ENCODE peak calls at places on chromosomes 6 and 20, in seven cellular contexts. S is endothelial cell, P is brain microvascular endothelial cell, A is type B pancreatic cell, G is GM23338, B is activated B cell treated with CpG ODN at 0.5 μM for 24 hours, E is heart right ventricle. U is an unnamed sample.

GRCh38 chr20:51156796-51157119 is 133.9 kb upstream of the KCNG1 start:
- DNase-seq in G (no peak), E (no peak), P (no peak), B (no peak), A (no peak), S (no peak), U (no peak)

GRCh38 chr6:144156334-144156733 is 6.0 kb downstream of the STX11 start:
- DNase-seq in E (no peak), S (no peak), P (no peak), A (no peak), B (no peak), G (no peak), U (no peak)

GRCh38 chr6:125188037-125188436 is 34.5 kb downstream of the TPD52L1 start:
- DNase-seq in G (no peak), A (no peak), B (no peak), P (peak), S (no peak), E (no peak), U (no peak)

GRCh38 chr6:122994256-122994655 is 1.8 kb upstream of the CLVS2 start:
- DNase-seq in A (no peak), P (no peak), E (no peak), S (no peak), B (no peak), G (no peak), U (no peak)

GRCh38 chr6:116812051-116812650 is 16.7 kb downstream of the GPRC6A start:
- DNase-seq in B (no peak), E (no peak), P (no peak), S (no peak), G (no peak), A (no peak), U (no peak)

GRCh38 chr6:65984089-65984488 is 277.1 kb upstream of the EYS start:
- DNase-seq in G (no peak), E (no peak), A (no peak), S (no peak), B (no peak), P (no peak), U (no peak)

GRCh38 chr6:5261545-5262109 is 314 bp downstream of the FARS2 start:
- DNase-seq in S (no peak), P (no peak), E (no peak), B (no peak), G (no peak), A (no peak), U (no peak)

GRCh38 chr20:38143646-38144554 is 21.2 kb downstream of the TGM2 start:
- DNase-seq in G (no peak), E (no peak), S (no peak), A (no peak), B (no peak), P (peak), U (no peak)

GRCh38 chr20:20780127-20780822 is 67.8 kb upstream of the RALGAPA2 start:
- DNase-seq in S (no peak), A (no peak), E (peak), P (no peak), B (no peak), G (peak), U (no peak)

GRCh38 chr6:38722727-38723334 is 7.7 kb downstream of the DNAH8 start:
- DNase-seq in A (no peak), S (no peak), E (no peak), P (no peak), G (peak), B (no peak), U (no peak)

GRCh38 chr6:31738048-31738979 is 1.5 kb upstream of the MSH5 start:
- DNase-seq in A (no peak), G (peak), S (no peak), E (no peak), P (peak), B (no peak), U (no peak)

GRCh38 chr6:39050453-39051112 is 2.0 kb downstream of the GLP1R start:
- DNase-seq in G (no peak), S (no peak), A (no peak), B (no peak), E (no peak), P (no peak), U (no peak)

GRCh38 chr6:87126501-87126900 is 28.9 kb upstream of the ZNF292 start:
- DNase-seq in S (no peak), B (no peak), G (no peak), A (no peak), E (no peak), P (no peak), U (no peak)

GRCh38 chr20:50704971-50705370 is 13.6 kb upstream of the RIPOR3 start:
- DNase-seq in S (no peak), P (no peak), B (no peak), E (no peak), A (no peak), G (no peak), U (no peak)

GRCh38 chr20:3080939-3081388 is 3.6 kb downstream of the AVP start:
- DNase-seq in B (no peak), G (no peak), S (no peak), A (no peak), P (no peak), E (peak), U (no peak)

GRCh38 chr6:117919775-117920492 is 12.9 kb downstream of the SLC35F1 start:
- DNase-seq in E (peak), S (peak), P (no peak), G (peak), A (no peak), B (no peak), U (peak)

GRCh38 chr20:62539646-62540045 is 63.9 kb upstream of the GATA5 start:
- DNase-seq in B (no peak), G (no peak), P (no peak), E (no peak), A (no peak), S (no peak), U (no peak)

GRCh38 chr20:5734559-5735137 is 15.6 kb upstream of the SHLD1 start:
- DNase-seq in A (no peak), G (no peak), B (no peak), P (no peak), S (no peak), E (no peak), U (no peak)

GRCh38 chr6:21507811-21508210 is 85.7 kb upstream of the SOX4 start:
- DNase-seq in E (no peak), P (no peak), S (no peak), B (no peak), A (no peak), G (no peak), U (no peak)

GRCh38 chr6:156955494-156956183 is 178.5 kb downstream of the ARID1B start:
- DNase-seq in E (peak), S (no peak), P (no peak), A (no peak), G (no peak), B (no peak), U (no peak)

GRCh38 chr6:124882580-124883393 is 79.5 kb upstream of the RNF217 start:
- DNase-seq in S (no peak), E (no peak), A (no peak), B (no peak), P (no peak), G (no peak), U (no peak)

GRCh38 chr20:61387204-61387958 is 135.3 kb downstream of the CDH4 start:
- DNase-seq in E (peak), B (no peak), P (peak), G (peak), A (no peak), S (peak), U (peak)

GRCh38 chr6:37641546-37641945 is 56.1 kb downstream of the MDGA1 start:
- DNase-seq in A (no peak), G (no peak), S (no peak), B (no peak), E (no peak), P (no peak), U (no peak)

GRCh38 chr6:34237316-34237721 is 646 bp downstream of the HMGA1 start:
- DNase-seq in S (no peak), A (no peak), E (peak), P (no peak), G (no peak), B (peak), U (no peak)

GRCh38 chr20:36741072-36741471 is 4.8 kb downstream of the NDRG3 start:
- DNase-seq in P (no peak), G (no peak), E (no peak), A (no peak), B (no peak), S (no peak), U (no peak)

GRCh38 chr20:57197352-57198198 is 68.9 kb downstream of the BMP7 start:
- DNase-seq in G (no peak), E (no peak), P (no peak), A (no peak), S (no peak), B (no peak), U (no peak)

GRCh38 chr20:42494290-42494689 is 695.4 kb downstream of the PTPRT start:
- DNase-seq in G (no peak), P (no peak), A (no peak), S (no peak), E (no peak), B (no peak), U (no peak)

GRCh38 chr20:13692802-13693736 is 54.3 kb upstream of the TASP1 start:
- DNase-seq in G (no peak), E (no peak), B (no peak), S (no peak), A (no peak), P (no peak), U (no peak)

GRCh38 chr6:28816909-28817807 is 106.6 kb downstream of the TRIM27 start:
- DNase-seq in P (peak), B (no peak), S (peak), A (no peak), G (peak), E (no peak), U (no peak)

GRCh38 chr6:106360989-106361430 is 493 bp downstream of the CRYBG1 start:
- DNase-seq in A (peak), G (peak), P (no peak), S (peak), B (peak), E (peak), U (peak)

GRCh38 chr6:130147151-130147550 is 75.6 kb downstream of the SAMD3 start:
- DNase-seq in B (no peak), E (no peak), S (no peak), A (no peak), P (no peak), G (no peak), U (no peak)

GRCh38 chr6:131281471-131282270 is 146.4 kb downstream of the AKAP7 start:
- DNase-seq in G (peak), S (peak), P (peak), E (no peak), A (no peak), B (no peak), U (peak)

GRCh38 chr20:56163806-56164205 is 84.7 kb upstream of the MC3R start:
- DNase-seq in A (no peak), G (no peak), S (no peak), E (no peak), B (no peak), P (no peak), U (no peak)

GRCh38 chr6:98946877-98947410 is 802 bp downstream of the FBXL4 start:
- DNase-seq in S (no peak), E (peak), G (no peak), B (no peak), P (no peak), A (no peak), U (no peak)

GRCh38 chr6:11810039-11810541 is 31.5 kb upstream of the ADTRP start:
- DNase-seq in A (no peak), G (no peak), E (peak), B (no peak), P (peak), S (no peak), U (no peak)

GRCh38 chr6:105077592-105078463 is 102.0 kb downstream of the POPDC3 start:
- DNase-seq in B (no peak), P (peak), S (no peak), E (no peak), G (peak), A (no peak), U (no peak)

GRCh38 chr6:71621918-71622519 is 264.3 kb upstream of the RIMS1 start:
- DNase-seq in G (peak), B (no peak), P (no peak), E (no peak), S (no peak), A (no peak), U (no peak)
- TF ChIP-seq CTCF in G (peak), B (no peak), P (peak), E (peak), S (peak), A (peak), U (peak)

GRCh38 chr6:163814494-163815364 is 400.2 kb downstream of the QKI start:
- DNase-seq in G (no peak), S (no peak), A (no peak), P (peak), B (no peak), E (no peak), U (no peak)
- TF ChIP-seq CTCF in G (no peak), S (no peak), A (peak), P (peak), B (no peak), E (no peak), U (no peak)

GRCh38 chr6:138272543-138273305 is 54.4 kb upstream of the PBOV1 start:
- DNase-seq in E (no peak), A (no peak), S (no peak), B (no peak), G (no peak), P (peak), U (no peak)

GRCh38 chr6:138277835-138278234 is 59.5 kb upstream of the PBOV1 start:
- DNase-seq in B (no peak), A (no peak), S (no peak), E (no peak), G (no peak), P (no peak), U (no peak)

GRCh38 chr6:138275976-138276375 is 57.7 kb upstream of the PBOV1 start:
- DNase-seq in E (no peak), A (no peak), G (peak), S (no peak), P (no peak), B (no peak), U (no peak)

DNA sequence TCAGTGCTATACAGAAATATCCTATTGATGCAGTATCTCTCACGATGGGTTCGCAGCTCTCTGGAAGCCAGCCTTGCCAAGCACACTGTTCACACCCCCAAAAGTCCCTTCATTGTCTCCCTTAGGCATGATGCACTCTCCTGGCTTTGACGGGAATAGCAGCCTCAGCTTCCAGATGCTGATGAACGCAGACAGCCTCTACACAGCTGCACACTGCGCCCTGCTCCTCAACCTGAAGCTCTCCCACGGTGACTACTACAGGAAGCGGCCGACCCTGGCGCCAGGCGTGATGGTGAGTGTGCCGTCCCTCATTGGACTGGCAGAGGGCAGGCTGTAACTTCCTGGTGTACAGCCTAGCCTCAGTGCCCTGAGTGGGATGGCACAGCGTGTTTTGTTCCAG is 60.0 kb upstream of the PBOV1 start:
- DNase-seq in B (no peak), S (no peak), G (peak), E (no peak), P (peak), A (no peak), U (no peak)
- TF ChIP-seq CTCF in B (no peak), S (no peak), G (peak), E (peak), P (peak), A (peak), U (peak)

GRCh38 chr6:109059591-109060021 is 35.0 kb downstream of the SESN1 start:
- DNase-seq in P (peak), B (no peak), S (no peak), A (no peak), G (no peak), E (no peak), U (no peak)
- TF ChIP-seq CTCF in P (peak), B (no peak), S (no peak), A (no peak), G (no peak), E (peak), U (no peak)

DNA sequence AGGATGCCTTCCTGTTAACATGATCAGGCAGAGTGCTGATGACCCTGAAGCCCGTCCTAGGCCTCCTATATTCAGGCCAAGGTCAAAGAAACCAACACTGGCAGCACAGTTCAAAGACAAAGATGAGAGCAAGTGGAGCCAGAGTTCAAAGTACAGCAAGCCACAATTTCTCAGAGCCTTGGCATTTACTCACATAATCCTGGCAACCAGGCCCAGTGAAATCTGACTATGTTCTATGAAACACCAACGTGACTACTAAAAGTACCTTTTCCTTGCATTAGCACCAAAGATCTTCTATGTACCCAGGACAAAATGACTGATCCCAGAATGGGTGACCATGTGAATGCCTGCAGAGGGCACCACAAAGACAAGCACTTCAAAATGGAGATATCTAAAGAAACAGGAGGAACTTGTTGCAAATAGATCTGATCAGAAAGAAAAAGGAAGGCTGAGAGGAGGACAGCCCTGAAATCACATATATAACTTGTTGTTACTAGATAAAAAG is 3.9 kb downstream of the NFS1 start:
- DNase-seq in G (no peak), S (no peak), P (no peak), A (peak), E (no peak), B (no peak), U (no peak)
- TF ChIP-seq CTCF in G (no peak), S (no peak), P (no peak), A (no peak), E (no peak), B (no peak), U (no peak)

GRCh38 chr6:2482773-2483172 is 237.4 kb upstream of the GMDS start:
- DNase-seq in A (no peak), B (no peak), G (peak), P (no peak), S (no peak), E (no peak), U (no peak)
- TF ChIP-seq CTCF in A (peak), B (no peak), G (peak), P (peak), S (peak), E (no peak), U (no peak)

GRCh38 chr6:14120556-14120955 is 3.0 kb downstream of the CD83 start:
- DNase-seq in E (no peak), S (no peak), B (no peak), P (no peak), A (no peak), G (no peak), U (no peak)

GRCh38 chr6:14118091-14118439 is 493 bp downstream of the CD83 start:
- DNase-seq in E (no peak), G (no peak), B (no peak), P (no peak), S (no peak), A (no peak), U (no peak)

GRCh38 chr6:14119764-14120163 is 2.2 kb downstream of the CD83 start:
- DNase-seq in B (no peak), A (no peak), G (no peak), S (no peak), E (no peak), P (no peak), U (no peak)

GRCh38 chr6:14118444-14118843 is 872 bp downstream of the CD83 start:
- DNase-seq in E (no peak), A (no peak), G (no peak), B (no peak), S (no peak), P (no peak), U (no peak)

GRCh38 chr6:14117158-14118090 is at the start of gene CD83:
- DNase-seq in S (peak), E (peak), A (no peak), B (peak), G (peak), P (peak), U (peak)
- TF ChIP-seq CTCF in S (no peak), E (no peak), A (peak), B (no peak), G (peak), P (peak), U (peak)

GRCh38 chr6:35318200-35318844 is 20.7 kb downstream of the DEF6 start:
- DNase-seq in S (peak), P (peak), E (peak), B (no peak), A (peak), G (peak), U (peak)
- TF ChIP-seq CTCF in S (no peak), P (no peak), E (no peak), B (no peak), A (peak), G (no peak), U (no peak)

GRCh38 chr6:79694623-79695311 is 63.6 kb downstream of the SH3BGRL2 start:
- DNase-seq in B (no peak), E (no peak), G (peak), A (no peak), P (no peak), S (no peak), U (no peak)
- TF ChIP-seq CTCF in B (no peak), E (no peak), G (peak), A (peak), P (peak), S (no peak), U (no peak)